ENCODE peak calls at places on chromosome 20, in four cellular contexts. One of them, this sample, is unnamed.

GRCh38 chr20:43536041-43536816 is 22.6 kb upstream of the SGK2 start:
- DNase-seq in AG04450: no peak
- DNase-seq in effector memory CD4-positive, alpha-beta T cell: no peak
- DNase-seq in NCI-H1417: no peak
- DNase-seq in this sample: no peak

GRCh38 chr20:36929691-36930090 is 21.8 kb downstream of the SAMHD1 start:
- DNase-seq in AG04450: no peak
- DNase-seq in effector memory CD4-positive, alpha-beta T cell: no peak
- DNase-seq in NCI-H1417: no peak
- DNase-seq in this sample: no peak

GRCh38 chr20:63411151-63411897 is 50.2 kb upstream of the CHRNA4 start:
- DNase-seq in AG04450: no peak
- DNase-seq in effector memory CD4-positive, alpha-beta T cell: no peak
- DNase-seq in NCI-H1417: no peak
- DNase-seq in this sample: no peak

GRCh38 chr20:25016471-25016870 is 23.9 kb upstream of the APMAP start:
- DNase-seq in AG04450: no peak
- DNase-seq in effector memory CD4-positive, alpha-beta T cell: no peak
- DNase-seq in NCI-H1417: no peak
- DNase-seq in this sample: no peak

GRCh38 chr20:709864-710761 is 34.5 kb upstream of the SCRT2 start:
- DNase-seq in AG04450: no peak
- DNase-seq in effector memory CD4-positive, alpha-beta T cell: no peak
- DNase-seq in NCI-H1417: no peak
- DNase-seq in this sample: no peak

GRCh38 chr20:24663496-24663895 is 194.1 kb downstream of the SYNDIG1 start:
- DNase-seq in AG04450: no peak
- DNase-seq in effector memory CD4-positive, alpha-beta T cell: no peak
- DNase-seq in NCI-H1417: no peak
- DNase-seq in this sample: no peak

GRCh38 chr20:51700809-51701285 is 67.3 kb downstream of the ATP9A start:
- DNase-seq in AG04450: no peak
- DNase-seq in effector memory CD4-positive, alpha-beta T cell: no peak
- DNase-seq in NCI-H1417: no peak
- DNase-seq in this sample: no peak

GRCh38 chr20:2751347-2751867 is 49.0 kb downstream of the CPXM1 start:
- DNase-seq in AG04450: no peak
- DNase-seq in effector memory CD4-positive, alpha-beta T cell: no peak
- DNase-seq in NCI-H1417: no peak
- DNase-seq in this sample: no peak

GRCh38 chr20:47821481-47822100 is 36.3 kb upstream of the SULF2 start:
- DNase-seq in AG04450: no peak
- DNase-seq in effector memory CD4-positive, alpha-beta T cell: no peak
- DNase-seq in NCI-H1417: no peak
- DNase-seq in this sample: no peak

GRCh38 chr20:25867776-25868649 is 171.4 kb upstream of the ZNF337 start:
- DNase-seq in AG04450: no peak
- DNase-seq in effector memory CD4-positive, alpha-beta T cell: peak
- DNase-seq in NCI-H1417: peak
- DNase-seq in this sample: peak

GRCh38 chr20:19566226-19566960 is 191.7 kb upstream of the RIN2 start:
- DNase-seq in AG04450: no peak
- DNase-seq in effector memory CD4-positive, alpha-beta T cell: no peak
- DNase-seq in NCI-H1417: no peak
- DNase-seq in this sample: no peak

GRCh38 chr20:12305555-12305954 is 387.9 kb downstream of the BTBD3 start:
- DNase-seq in AG04450: no peak
- DNase-seq in effector memory CD4-positive, alpha-beta T cell: no peak
- DNase-seq in NCI-H1417: peak
- DNase-seq in this sample: no peak

This sample was measured in natural killer cell.